ENCODE peak calls at places on chromosomes 12 and 14, in eight cellular contexts. X, Q, K, E, H, I, T and J are unnamed samples.

GRCh38 chr12:76706099-76706498 is 57.8 kb upstream of the ZDHHC17 start:
- DNase-seq in X (no peak), Q (peak), K (peak), E (no peak), H (peak), I (peak), T (peak), J (no peak)

GRCh38 chr12:109475121-109475520 is 2.0 kb downstream of the KCTD10 start:
- DNase-seq in X (no peak), Q (no peak), K (no peak), E (no peak), H (no peak), I (no peak), T (no peak), J (no peak)

GRCh38 chr14:46381674-46382073 is 269.9 kb downstream of the RPL10L start:
- DNase-seq in X (no peak), Q (no peak), K (no peak), E (no peak), H (no peak), I (no peak), T (peak), J (no peak)

GRCh38 chr14:105486974-105487448 is 325 bp downstream of the CRIP1 start:
- DNase-seq in X (no peak), Q (no peak), K (no peak), E (peak), H (no peak), I (peak), T (no peak), J (no peak)

GRCh38 chr14:51041117-51041531 is 53.8 kb downstream of the TRIM9 start:
- DNase-seq in X (no peak), Q (no peak), K (no peak), E (no peak), H (no peak), I (no peak), T (no peak), J (no peak)

GRCh38 chr14:88868558-88869159 is 44.2 kb downstream of the TTC8 start:
- DNase-seq in X (peak), Q (peak), K (peak), E (no peak), H (peak), I (no peak), T (peak), J (peak)

GRCh38 chr12:124740691-124741137 is 123.0 kb downstream of the SCARB1 start:
- DNase-seq in X (no peak), Q (peak), K (peak), E (no peak), H (no peak), I (peak), T (peak), J (no peak)

GRCh38 chr12:49763006-49763591 is 21.7 kb downstream of the TMBIM6 start:
- DNase-seq in X (no peak), Q (peak), K (peak), E (peak), H (peak), I (peak), T (peak), J (peak)